ENCODE peak calls at places on chromosome 15, in nine cellular contexts. X is esophagus muscularis mucosa, Q is heart left ventricle, T is GM13976, E is stomach, A is HCT116, D is PC-9, O is OCI-LY7, C is A549. P is an unnamed sample.

GRCh38 chr15:51888593-51889195 is 59.2 kb downstream of the TMOD3 start:
- DNase-seq in X (no peak), O (peak), A (no peak), C (peak), E (no peak), D (no peak), T (peak), Q (no peak), P (peak)

GRCh38 chr15:76147906-76148553 is 88.2 kb downstream of the TMEM266 start:
- DNase-seq in C (peak), A (peak), E (peak), T (peak), Q (peak), O (peak), D (peak), X (no peak), P (peak)

GRCh38 chr15:70492240-70493177 is 270.8 kb downstream of the UACA start:
- DNase-seq in O (peak), D (peak), E (peak), T (peak), A (no peak), Q (peak), C (peak), X (no peak), P (peak)

GRCh38 chr15:94305133-94305532 is 73.8 kb downstream of the MCTP2 start:
- DNase-seq in D (no peak), O (peak), Q (no peak), A (no peak), C (no peak), T (no peak), X (no peak), E (no peak), P (no peak)

GRCh38 chr15:59437777-59438574 is at the start of gene FAM81A:
- DNase-seq in Q (peak), T (peak), D (peak), A (peak), C (peak), O (peak), X (peak), E (peak), P (peak)

GRCh38 chr15:61037031-61037430 is 192.1 kb downstream of the RORA start:
- DNase-seq in A (no peak), C (no peak), O (no peak), T (no peak), E (no peak), D (no peak), Q (no peak), X (no peak), P (no peak)

GRCh38 chr15:44340410-44340809 is 51.9 kb downstream of the GOLM2 start:
- DNase-seq in X (no peak), T (no peak), E (no peak), A (no peak), D (peak), Q (no peak), C (no peak), O (no peak), P (no peak)

GRCh38 chr15:89101302-89102191 is 13.3 kb downstream of the ABHD2 start:
- DNase-seq in X (peak), T (no peak), D (peak), O (no peak), A (peak), Q (peak), E (peak), C (peak), P (no peak)

GRCh38 chr15:68114356-68114755 is 60.2 kb downstream of the PIAS1 start:
- DNase-seq in O (no peak), A (no peak), Q (no peak), C (no peak), X (no peak), T (peak), E (no peak), D (no peak), P (peak)

GRCh38 chr15:31235298-31236183 is 91.1 kb upstream of the KLF13 start:
- DNase-seq in E (peak), T (peak), O (peak), Q (peak), C (peak), X (no peak), A (no peak), D (no peak), P (peak)

GRCh38 chr15:71780349-71780976 is 29.9 kb upstream of the NR2E3 start:
- DNase-seq in D (peak), X (no peak), A (no peak), T (peak), Q (no peak), C (peak), E (no peak), O (peak), P (peak)

GRCh38 chr15:36905908-36906307 is 194.4 kb downstream of the MEIS2 start:
- DNase-seq in A (no peak), D (no peak), C (no peak), E (no peak), T (no peak), Q (no peak), O (no peak), X (no peak), P (no peak)

GRCh38 chr15:88918738-88919137 is 5.6 kb upstream of the MFGE8 start:
- DNase-seq in C (peak), X (no peak), O (no peak), T (peak), D (peak), E (peak), Q (peak), A (peak), P (peak)

GRCh38 chr15:45821390-45821789 is 186.6 kb downstream of the SQOR start:
- DNase-seq in C (no peak), Q (no peak), A (no peak), X (no peak), T (no peak), D (no peak), O (no peak), E (no peak), P (no peak)

GRCh38 chr15:62868507-62868906 is 174.0 kb upstream of the TPM1 start:
- DNase-seq in E (no peak), O (no peak), A (no peak), T (no peak), Q (no peak), C (no peak), D (no peak), X (no peak), P (no peak)

GRCh38 chr15:49313650-49314049 is 109.4 kb upstream of the FGF7 start:
- DNase-seq in C (no peak), A (no peak), Q (no peak), O (no peak), D (no peak), T (no peak), X (no peak), E (no peak), P (no peak)

GRCh38 chr15:100247228-100248225 is 94.2 kb downstream of the ADAMTS17 start:
- DNase-seq in T (no peak), A (no peak), O (no peak), E (no peak), D (peak), Q (no peak), C (no peak), X (no peak), P (no peak)

GRCh38 chr15:79593119-79593869 is 161.2 kb downstream of the MINAR1 start:
- DNase-seq in C (peak), A (no peak), T (no peak), X (peak), D (no peak), O (peak), Q (no peak), E (no peak), P (no peak)
- TF ChIP-seq CTCF in C (peak), A (peak), T (no peak), X (no peak), D (peak), O (peak), Q (no peak), E (no peak), P (no peak)

GRCh38 chr15:34853001-34853758 is 57.8 kb upstream of the ACTC1 start:
- DNase-seq in E (no peak), T (no peak), A (no peak), C (peak), D (no peak), Q (no peak), X (no peak), O (no peak), P (no peak)
- TF ChIP-seq CTCF in E (no peak), T (no peak), A (no peak), C (no peak), D (no peak), Q (no peak), X (no peak), O (peak), P (no peak)

GRCh38 chr15:98547741-98548166 is 100.6 kb upstream of the IGF1R start:
- DNase-seq in C (no peak), E (no peak), T (no peak), X (no peak), O (no peak), Q (peak), A (no peak), D (no peak), P (no peak)
- TF ChIP-seq CTCF in C (no peak), E (no peak), T (no peak), X (no peak), O (no peak), Q (no peak), A (no peak), D (no peak), P (no peak)

GRCh38 chr15:57376695-57377477 is 581 bp downstream of the CGNL1 start:
- DNase-seq in D (peak), T (peak), A (no peak), O (no peak), E (no peak), X (no peak), C (peak), Q (peak), P (peak)
- TF ChIP-seq CTCF in D (no peak), T (no peak), A (no peak), O (no peak), E (no peak), X (no peak), C (no peak), Q (no peak), P (no peak)

GRCh38 chr15:55827204-55827603 is 84.3 kb upstream of the PRTG start:
- DNase-seq in E (no peak), T (no peak), A (no peak), D (no peak), X (no peak), Q (no peak), C (no peak), O (no peak), P (no peak)
- TF ChIP-seq CTCF in E (no peak), T (no peak), A (no peak), D (no peak), X (no peak), Q (no peak), C (no peak), O (no peak), P (no peak)

GRCh38 chr15:101530224-101530958 is 40.9 kb upstream of the PCSK6 start:
- DNase-seq in X (peak), D (peak), Q (no peak), E (no peak), T (peak), O (no peak), A (no peak), C (peak), P (no peak)

GRCh38 chr15:101528108-101528916 is 38.8 kb upstream of the PCSK6 start:
- DNase-seq in Q (peak), O (no peak), A (no peak), E (peak), C (peak), D (no peak), T (no peak), X (peak), P (peak)

GRCh38 chr15:101526890-101527289 is 37.4 kb upstream of the PCSK6 start:
- DNase-seq in C (no peak), E (no peak), O (no peak), T (peak), D (no peak), A (no peak), Q (no peak), X (peak), P (no peak)

GRCh38 chr15:101531170-101531569 is 41.7 kb upstream of the PCSK6 start:
- DNase-seq in E (no peak), O (no peak), D (no peak), C (no peak), X (peak), T (peak), A (no peak), Q (no peak), P (no peak)

GRCh38 chr15:101528917-101529299 is 39.4 kb upstream of the PCSK6 start:
- DNase-seq in Q (no peak), E (no peak), T (peak), X (peak), D (no peak), O (no peak), A (no peak), C (no peak), P (no peak)
- TF ChIP-seq CTCF in Q (no peak), E (no peak), T (no peak), X (no peak), D (no peak), O (no peak), A (no peak), C (no peak), P (no peak)

DNA sequence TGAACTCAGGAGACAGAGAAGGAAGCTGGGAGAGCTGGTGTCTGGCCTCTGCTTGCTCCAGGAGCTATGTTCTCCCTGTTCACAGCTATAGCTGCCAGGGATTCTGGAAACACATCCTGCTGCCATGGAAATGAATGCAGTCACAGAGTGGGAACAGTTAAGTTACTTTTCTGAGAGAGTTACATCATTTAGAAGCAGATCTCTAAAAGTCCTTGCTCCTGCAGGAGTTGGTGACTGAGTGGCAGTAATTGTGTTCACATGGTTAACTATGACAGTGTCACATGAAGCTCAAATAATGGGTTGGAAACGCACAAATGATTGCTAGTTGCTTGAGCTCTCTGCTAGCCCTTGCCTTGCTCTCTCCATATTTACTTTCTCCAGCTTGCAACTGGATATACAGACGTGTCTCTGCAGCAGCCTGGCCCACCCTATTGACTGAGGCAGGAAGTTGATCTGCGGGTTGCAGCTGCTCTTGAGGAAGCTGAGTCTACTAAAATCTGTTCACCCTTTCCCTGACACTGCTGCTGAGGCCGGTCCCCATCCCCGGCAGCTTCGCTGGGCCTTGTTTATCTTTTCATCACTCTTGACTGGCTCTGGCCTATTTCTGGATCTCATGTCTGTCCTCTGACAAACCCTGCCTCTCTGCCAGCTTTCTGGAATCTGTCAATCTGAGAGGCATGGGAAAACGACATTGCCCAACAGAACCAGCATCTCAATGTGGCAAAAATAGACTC is 16.7 kb upstream of the ISLR start:
- DNase-seq in O (no peak), Q (no peak), T (no peak), D (no peak), A (no peak), X (no peak), C (no peak), E (no peak), P (no peak)
- TF ChIP-seq CTCF in O (no peak), Q (no peak), T (no peak), D (no peak), A (no peak), X (no peak), C (no peak), E (no peak), P (no peak)

DNA sequence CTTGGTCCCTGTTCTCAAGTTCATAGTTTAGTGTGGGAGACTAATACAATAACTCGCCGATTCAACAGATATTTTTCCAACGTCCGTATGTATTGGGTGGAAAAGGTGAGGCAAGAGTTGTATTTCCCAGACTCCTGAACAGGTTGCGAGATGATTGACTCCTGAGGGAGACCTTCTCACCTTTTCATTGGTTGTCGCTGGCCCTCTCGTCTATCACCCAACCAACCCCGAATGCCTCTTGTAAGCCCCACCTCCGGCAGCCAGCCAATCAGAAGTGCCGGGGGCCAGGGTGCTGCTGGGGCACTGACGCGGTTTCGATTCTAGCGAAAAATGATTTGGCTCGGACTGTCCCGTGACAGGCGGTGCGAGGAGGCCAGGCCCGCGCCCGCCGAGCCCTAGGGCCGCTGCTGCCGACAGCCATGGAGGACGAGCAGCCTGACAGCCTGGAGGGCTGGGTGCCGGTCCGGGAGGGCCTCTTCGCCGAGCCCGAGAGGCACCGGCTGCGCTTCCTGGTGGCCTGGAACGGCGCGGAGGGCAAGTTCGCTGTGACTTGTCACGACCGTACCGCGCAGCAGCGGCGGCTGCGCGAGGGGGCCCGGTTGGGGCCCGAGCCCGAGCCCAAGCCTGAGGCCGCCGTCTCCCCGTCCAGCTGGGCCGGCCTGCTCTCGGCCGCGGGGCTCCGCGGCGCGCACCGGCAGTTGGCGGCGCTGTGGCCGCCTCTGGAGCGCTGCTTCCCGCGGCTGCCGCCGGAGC is at the start of gene WHAMM:
- DNase-seq in O (peak), A (peak), D (peak), Q (peak), T (peak), X (peak), C (peak), E (peak), P (peak)
- TF ChIP-seq CTCF in O (peak), A (no peak), D (no peak), Q (no peak), T (peak), X (no peak), C (peak), E (no peak), P (no peak)